ENCODE peak calls at places on chromosomes 3 and 15, in seven cellular contexts. B is gastrocnemius medialis; Y is upper lobe of left lung; F is ovary; J is CD4-positive, alpha-beta T cell; H is foreskin keratinocyte; I is endothelial cell of umbilical vein. C is an unnamed sample.
A peak's percentile ranks its signal among the peaks of the same experiment; 100 is the strongest.

GRCh38 chr15:31304736-31305365 is 21.8 kb upstream of the KLF13 start:
- DNase-seq in B (peak; percentile 6), I (no peak), F (no peak), H (no peak), Y (no peak), J (no peak), C (no peak)

GRCh38 chr3:137778941-137779340 is 14.8 kb downstream of the SOX14 start:
- DNase-seq in Y (no peak), F (no peak), J (no peak), B (no peak), H (no peak), I (no peak), C (no peak)

GRCh38 chr15:63490345-63491034 is 13.9 kb upstream of the USP3 start:
- DNase-seq in B (no peak), Y (no peak), F (no peak), H (no peak), I (no peak), J (no peak), C (no peak)

GRCh38 chr15:31326729-31327673 is at the start of gene KLF13:
- DNase-seq in B (no peak), H (peak; percentile 63), J (peak; percentile 69), Y (peak; percentile 96), I (no peak), F (peak; percentile 49), C (no peak)

GRCh38 chr3:132509506-132509905 is 87.6 kb upstream of the ACKR4 start:
- DNase-seq in F (no peak), I (no peak), Y (no peak), J (no peak), H (no peak), B (no peak), C (no peak)

GRCh38 chr15:64151727-64152506 is at the start of gene SNX22:
- DNase-seq in F (no peak), J (peak; percentile 12), B (no peak), I (peak; percentile 6), Y (peak; percentile 91), H (no peak), C (no peak)

GRCh38 chr15:41523097-41523496 is 9.5 kb upstream of the LTK start:
- DNase-seq in F (no peak), J (no peak), I (no peak), H (no peak), Y (no peak), B (no peak), C (no peak)

GRCh38 chr3:55180161-55180560 is 252.3 kb upstream of the LRTM1 start:
- DNase-seq in I (no peak), F (no peak), H (no peak), B (no peak), J (no peak), Y (no peak), C (no peak)

GRCh38 chr3:152379415-152380042 is 110.8 kb downstream of the MBNL1 start:
- DNase-seq in F (no peak), J (no peak), B (no peak), Y (no peak), H (peak; percentile 42), I (peak; percentile 60), C (no peak)

GRCh38 chr15:79051941-79052731 is 38.4 kb downstream of the RASGRF1 start:
- DNase-seq in I (no peak), J (no peak), B (no peak), H (no peak), Y (no peak), F (no peak), C (no peak)

GRCh38 chr15:65337436-65338070 is 33.1 kb downstream of the RNU5B-1 start:
- DNase-seq in B (no peak), I (no peak), J (no peak), H (no peak), Y (no peak), F (no peak), C (no peak)

GRCh38 chr3:63824309-63824708 is 5.2 kb downstream of the C3orf49 start:
- DNase-seq in B (no peak), Y (no peak), I (peak; percentile 17), J (no peak), F (no peak), H (peak; percentile 97), C (peak; percentile 63)

GRCh38 chr15:89797678-89798201 is 16.9 kb downstream of the ANPEP start:
- DNase-seq in I (no peak), B (no peak), F (no peak), H (no peak), J (no peak), Y (no peak), C (peak; percentile 52)

GRCh38 chr3:122676759-122677158 is 3.9 kb upstream of the PARP14 start:
- DNase-seq in B (no peak), H (no peak), J (no peak), Y (no peak), F (no peak), I (peak; percentile 7), C (no peak)

GRCh38 chr3:184230603-184231528 is 1.5 kb downstream of the VWA5B2 start:
- DNase-seq in B (no peak), H (peak; percentile 30), F (no peak), I (no peak), J (no peak), Y (peak; percentile 84), C (peak; percentile 60)

GRCh38 chr3:184230081-184230602 is 757 bp downstream of the VWA5B2 start:
- DNase-seq in I (no peak), F (no peak), B (no peak), H (no peak), Y (peak; percentile 84), J (no peak), C (no peak)

GRCh38 chr3:184227481-184227935 is 1.9 kb upstream of the VWA5B2 start:
- DNase-seq in J (peak; percentile 46), H (no peak), B (no peak), Y (no peak), I (peak; percentile 36), F (no peak), C (no peak)

GRCh38 chr3:184229424-184230080 is at the start of gene VWA5B2:
- DNase-seq in J (peak; percentile 64), F (no peak), Y (peak; percentile 93), B (no peak), I (peak; percentile 60), H (no peak), C (peak; percentile 61)

DNA sequence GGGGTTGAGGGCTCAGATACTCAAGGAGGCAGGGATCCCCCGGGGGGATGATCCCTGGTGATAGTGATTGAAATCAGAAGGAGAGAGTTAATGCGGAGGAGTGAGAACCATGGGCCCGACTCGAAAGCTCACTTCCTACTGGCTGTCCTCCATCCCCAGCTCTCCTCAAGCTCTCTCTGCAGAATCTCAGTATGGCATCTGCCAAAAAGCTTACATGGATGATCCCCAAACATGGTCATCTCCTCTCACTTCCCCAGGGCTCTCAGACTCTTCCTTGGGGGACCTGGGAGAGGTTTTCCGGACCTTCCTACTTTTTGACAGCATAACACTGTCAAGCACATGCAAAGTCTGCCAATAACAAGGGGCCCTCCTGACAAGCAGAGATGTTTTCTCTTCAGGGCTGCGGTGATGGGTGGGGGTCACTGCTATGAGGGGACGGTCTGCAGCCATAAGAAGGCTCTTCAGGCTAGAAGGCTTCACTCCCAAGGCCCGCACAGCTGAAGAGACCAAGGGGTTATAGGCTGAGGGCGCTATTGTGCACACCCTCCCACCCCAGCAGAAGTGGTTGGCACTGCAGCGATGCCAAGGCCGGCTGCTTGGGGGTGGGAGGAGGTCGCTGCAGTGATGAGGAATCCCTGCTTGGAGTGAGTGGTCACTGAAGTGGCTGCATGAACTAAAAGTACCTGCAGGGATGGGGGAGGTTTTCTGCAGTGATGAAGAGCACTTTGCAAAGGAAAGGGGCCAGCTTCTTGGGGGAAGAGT is 828 bp upstream of the VWA5B2 start:
- DNase-seq in F (no peak), B (no peak), Y (no peak), J (no peak), I (no peak), H (no peak), C (no peak)
- TF ChIP-seq CTCF in F (no peak), B (no peak), Y (no peak), J (no peak), I (no peak), H (no peak), C (no peak)

GRCh38 chr15:77002436-77002835 is 7.5 kb downstream of the PSTPIP1 start:
- DNase-seq in J (no peak), H (no peak), Y (no peak), B (no peak), F (no peak), I (no peak), C (peak; percentile 28)
- H3K27ac ChIP-seq in J (peak overlapping the region; percentile 66), H (no peak overlapping the region), Y (peak overlapping the region; percentile 54), B (no peak overlapping the region), F (no peak overlapping the region), I (no peak overlapping the region), C (no peak overlapping the region)

GRCh38 chr3:71307884-71308697 is 275.4 kb downstream of the FOXP1 start:
- DNase-seq in Y (no peak), B (no peak), I (peak; percentile 40), H (no peak), F (no peak), J (no peak), C (no peak)
- TF ChIP-seq CTCF in Y (no peak), B (no peak), I (no peak), H (no peak), F (no peak), J (no peak), C (no peak)

DNA sequence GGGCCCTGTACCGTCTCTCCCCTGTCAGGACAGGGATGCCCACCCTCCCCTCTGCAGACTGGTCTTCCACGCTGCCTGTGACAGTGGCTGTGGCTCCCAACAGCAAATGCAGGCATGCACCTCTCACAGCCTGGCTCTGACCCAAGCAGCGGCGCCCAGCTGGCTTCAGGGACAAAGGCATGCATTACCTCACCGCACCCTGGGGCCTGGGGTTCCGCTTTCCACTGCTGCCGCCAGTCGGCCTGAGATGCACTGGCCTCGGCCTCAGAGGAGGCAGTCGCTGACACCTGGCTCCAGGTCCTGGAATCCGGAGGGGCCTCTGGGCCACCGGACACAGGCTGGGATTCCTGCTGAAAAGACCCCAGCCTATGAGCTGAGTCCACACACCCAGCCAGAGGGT is 70.3 kb downstream of the SCN5A start:
- DNase-seq in J (no peak), I (no peak), H (no peak), F (no peak), B (no peak), Y (peak; percentile 70), C (no peak)
- H3K27ac ChIP-seq in J (no peak overlapping the region), I (no peak overlapping the region), H (no peak overlapping the region), F (no peak overlapping the region), B (no peak overlapping the region), Y (no peak overlapping the region), C (no peak overlapping the region)

GRCh38 chr3:53069422-53070068 is 23.7 kb upstream of the SFMBT1 start:
- DNase-seq in F (no peak), I (no peak), B (no peak), Y (no peak), H (no peak), J (no peak), C (no peak)
- TF ChIP-seq CTCF in F (no peak), I (no peak), B (no peak), Y (no peak), H (no peak), J (no peak), C (no peak)

C was measured in RWPE2.